ENCODE peak calls at places on chromosomes 7 and 10, in four cellular contexts. M is coronary artery, V is adrenal gland, P is fibroblast of lung. S is an unnamed sample.

GRCh38 chr7:133510326-133511055 is 257.6 kb downstream of the EXOC4 start:
- DNase-seq in M (no peak), V (no peak), P (no peak), S (no peak)

GRCh38 chr7:92835140-92835850 is 1.1 kb downstream of the CDK6 start:
- DNase-seq in M (peak), V (peak), P (peak), S (peak)

GRCh38 chr10:133537551-133538545 is 10.7 kb downstream of the CYP2E1 start:
- DNase-seq in M (no peak), V (no peak), P (no peak), S (no peak)

GRCh38 chr10:51876528-51876927 is 177.1 kb upstream of the CSTF2T start:
- DNase-seq in M (no peak), V (no peak), P (peak), S (no peak)

GRCh38 chr7:95971716-95972115 is 199.4 kb downstream of the DYNC1I1 start:
- DNase-seq in M (no peak), V (no peak), P (no peak), S (no peak)

GRCh38 chr10:83954193-83954794 is 185.0 kb upstream of the GHITM start:
- DNase-seq in M (no peak), V (no peak), P (no peak), S (no peak)

GRCh38 chr10:112962343-112962742 is 12.3 kb downstream of the TCF7L2 start:
- DNase-seq in M (no peak), V (no peak), P (no peak), S (no peak)

GRCh38 chr10:31587691-31588090 is 268.7 kb downstream of the ZEB1 start:
- DNase-seq in M (peak), V (peak), P (no peak), S (no peak)

GRCh38 chr10:74674892-74675291 is 151.5 kb upstream of the KAT6B start:
- DNase-seq in M (no peak), V (no peak), P (no peak), S (no peak)

GRCh38 chr7:5557920-5558401 is 134.3 kb upstream of the TNRC18 start:
- DNase-seq in M (peak), V (peak), P (peak), S (peak)

GRCh38 chr10:27995311-27995710 is 3.6 kb downstream of the ODAD2 start:
- DNase-seq in M (no peak), V (no peak), P (no peak), S (no peak)

GRCh38 chr10:95290801-95291633 is at the start of gene PDLIM1:
- DNase-seq in M (peak), V (peak), P (peak), S (peak)

GRCh38 chr10:35306852-35307251 is 29.5 kb upstream of the CCNY start:
- DNase-seq in M (no peak), V (peak), P (no peak), S (peak)

GRCh38 chr10:74474022-74474713 is 323.1 kb downstream of the ADK start:
- DNase-seq in M (no peak), V (no peak), P (no peak), S (no peak)

GRCh38 chr7:121088870-121089269 is 100.4 kb downstream of the CPED1 start:
- DNase-seq in M (no peak), V (no peak), P (no peak), S (no peak)

GRCh38 chr7:2109936-2110585 is 122.7 kb downstream of the MAD1L1 start:
- DNase-seq in M (no peak), V (peak), P (peak), S (peak)

GRCh38 chr10:33743429-33743857 is 409.0 kb upstream of the NRP1 start:
- DNase-seq in M (no peak), V (no peak), P (no peak), S (peak)

GRCh38 chr10:126634347-126634746 is 36.1 kb downstream of the C10orf90 start:
- DNase-seq in M (no peak), V (no peak), P (no peak), S (no peak)

GRCh38 chr10:71971769-71972555 is 7.8 kb downstream of the CHST3 start:
- DNase-seq in M (no peak), V (peak), P (no peak), S (no peak)

GRCh38 chr10:71971311-71971731 is 7.1 kb downstream of the CHST3 start:
- DNase-seq in M (no peak), V (peak), P (no peak), S (no peak)

GRCh38 chr10:71969929-71970328 is 5.7 kb downstream of the CHST3 start:
- DNase-seq in M (no peak), V (peak), P (no peak), S (no peak)

GRCh38 chr10:71970331-71970730 is 6.1 kb downstream of the CHST3 start:
- DNase-seq in M (no peak), V (peak), P (no peak), S (peak)

DNA sequence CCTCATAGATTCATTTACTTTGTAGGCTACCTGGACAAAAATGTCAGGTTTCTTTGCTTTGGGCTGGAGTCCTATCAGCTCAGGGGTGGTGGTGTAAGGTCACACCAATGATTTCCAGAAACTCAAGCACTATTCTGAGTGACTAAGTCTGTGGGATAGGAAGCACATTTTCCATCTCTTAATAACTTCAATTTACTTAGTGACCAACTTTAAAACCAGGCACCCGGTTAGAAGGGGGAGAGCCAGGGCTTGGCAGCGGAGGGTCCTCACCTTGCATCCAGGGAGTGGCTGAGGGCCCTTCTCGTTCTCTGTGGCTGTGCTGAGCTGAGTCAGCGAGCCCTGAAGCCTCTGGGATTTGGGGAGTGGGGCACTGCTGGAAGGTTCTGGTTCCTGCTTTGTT is 6.7 kb downstream of the CHST3 start:
- DNase-seq in M (no peak), V (no peak), P (no peak), S (no peak)
- H3K27ac ChIP-seq in M (peak), V (peak), P (no peak), S (no peak)

GRCh38 chr10:124460144-124460543 is 1.5 kb upstream of the LHPP start:
- DNase-seq in M (no peak), V (no peak), P (no peak), S (no peak)

GRCh38 chr10:124459395-124459794 is 2.2 kb upstream of the LHPP start:
- DNase-seq in M (no peak), V (no peak), P (no peak), S (no peak)

GRCh38 chr10:124464028-124464751 is 2.6 kb downstream of the LHPP start:
- DNase-seq in M (no peak), V (no peak), P (no peak), S (no peak)

GRCh38 chr10:124462348-124462695 is 699 bp downstream of the LHPP start:
- DNase-seq in M (no peak), V (no peak), P (no peak), S (no peak)

DNA sequence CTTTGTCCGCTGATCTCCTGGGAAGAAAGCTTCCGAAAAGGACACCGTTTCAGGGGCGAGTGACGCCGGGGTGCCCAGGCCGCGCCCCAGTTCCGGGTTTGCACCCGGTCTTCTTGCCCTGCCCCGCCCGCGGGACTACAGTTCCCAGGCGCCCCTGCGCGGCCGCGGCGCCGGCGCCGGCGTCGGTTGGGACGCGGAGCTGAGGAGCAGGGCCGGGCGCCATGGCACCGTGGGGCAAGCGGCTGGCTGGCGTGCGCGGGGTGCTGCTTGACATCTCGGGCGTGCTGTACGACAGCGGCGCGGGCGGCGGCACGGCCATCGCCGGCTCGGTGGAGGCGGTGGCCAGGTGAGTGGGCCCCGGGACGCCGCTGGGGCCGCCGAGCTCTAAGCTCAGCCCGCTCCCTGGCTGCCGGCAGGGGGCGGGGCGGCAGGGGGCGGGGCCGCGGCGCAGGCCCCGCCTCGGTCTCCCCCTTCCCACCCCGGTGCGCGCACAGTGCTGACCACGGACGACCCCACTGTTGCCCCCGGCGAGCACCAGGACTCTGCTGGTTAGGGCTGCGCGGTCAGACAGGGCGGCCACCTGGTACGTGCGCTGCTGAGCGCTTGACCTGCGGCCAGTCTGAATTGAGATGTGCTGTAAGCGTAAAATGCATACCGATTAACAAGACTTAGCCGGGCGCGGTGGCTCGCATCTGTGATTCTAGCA is at the start of gene LHPP:
- DNase-seq in M (peak), V (peak), P (peak), S (peak)
- H3K27ac ChIP-seq in M (peak), V (peak), P (no peak), S (peak)

GRCh38 chr10:129546106-129546505 is 79.1 kb downstream of the MGMT start:
- DNase-seq in M (no peak), V (no peak), P (no peak), S (no peak)

GRCh38 chr10:129550658-129551057 is 83.6 kb downstream of the MGMT start:
- DNase-seq in M (no peak), V (no peak), P (no peak), S (no peak)

GRCh38 chr10:129547583-129547982 is 80.5 kb downstream of the MGMT start:
- DNase-seq in M (no peak), V (no peak), P (peak), S (no peak)

GRCh38 chr10:129550111-129550510 is 83.1 kb downstream of the MGMT start:
- DNase-seq in M (no peak), V (no peak), P (no peak), S (no peak)

DNA sequence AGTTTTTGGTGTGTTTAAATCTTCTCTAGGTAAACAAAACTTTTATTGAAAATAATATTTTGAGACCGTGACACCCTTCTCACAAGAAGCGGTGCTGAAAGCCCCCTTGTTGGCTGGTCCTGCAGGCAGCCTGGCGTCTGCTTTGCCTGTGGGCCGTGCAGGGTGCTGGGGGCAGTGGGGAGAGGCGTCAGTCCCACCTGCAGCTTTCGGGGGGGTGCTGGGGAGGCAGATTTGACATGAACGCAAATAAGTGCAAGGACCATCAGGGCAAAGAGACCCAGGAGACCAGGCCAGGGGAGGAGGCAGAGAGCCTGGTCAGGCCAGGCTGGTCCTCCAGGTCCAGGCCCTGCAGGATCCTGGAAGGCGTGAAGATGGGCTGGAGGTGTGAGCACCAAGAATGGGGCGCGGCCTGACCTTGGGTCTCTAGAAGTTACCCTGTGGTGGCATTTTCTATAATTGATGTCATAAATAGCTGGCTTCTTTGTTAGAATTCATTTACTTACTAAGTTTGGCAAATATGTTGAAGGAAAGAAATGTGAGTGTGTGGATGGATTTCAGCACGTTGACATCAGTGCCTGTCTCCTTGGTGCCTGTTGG is 81.6 kb downstream of the MGMT start:
- DNase-seq in M (no peak), V (no peak), P (no peak), S (no peak)
- H3K27ac ChIP-seq in M (no peak), V (no peak), P (no peak), S (no peak)

GRCh38 chr7:7486362-7486761 is 49.3 kb downstream of the COL28A1 start:
- DNase-seq in M (no peak), V (no peak), P (no peak), S (no peak)

GRCh38 chr7:7490003-7490402 is 45.7 kb downstream of the COL28A1 start:
- DNase-seq in M (no peak), V (no peak), P (no peak), S (no peak)

GRCh38 chr7:7491044-7491443 is 44.6 kb downstream of the COL28A1 start:
- DNase-seq in M (no peak), V (no peak), P (no peak), S (no peak)

GRCh38 chr7:7484072-7484471 is 51.6 kb downstream of the COL28A1 start:
- DNase-seq in M (no peak), V (no peak), P (no peak), S (no peak)

DNA sequence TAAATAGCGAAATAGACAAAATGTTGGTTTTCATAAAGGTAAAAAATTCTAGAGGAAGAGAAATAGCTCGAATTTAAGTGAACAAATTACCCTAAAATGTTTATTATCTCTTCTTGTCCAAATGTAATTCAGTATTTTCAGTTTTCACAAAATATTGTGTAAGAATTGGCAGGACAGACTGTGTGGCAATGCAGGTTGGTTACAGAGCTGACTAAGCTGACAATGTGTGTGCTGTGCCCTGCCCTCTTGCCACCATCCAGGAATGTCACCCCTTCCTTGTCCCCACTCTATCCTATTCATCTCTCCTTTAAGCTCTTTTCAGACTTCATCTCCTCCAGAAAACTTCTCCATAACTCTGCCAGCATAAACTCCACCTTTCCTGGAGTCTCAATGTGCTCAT is 46.1 kb downstream of the COL28A1 start:
- DNase-seq in M (no peak), V (no peak), P (peak), S (no peak)
- H3K27ac ChIP-seq in M (no peak), V (no peak), P (no peak), S (no peak)

GRCh38 chr10:12473491-12473890 is 124.1 kb downstream of the CAMK1D start:
- DNase-seq in M (no peak), V (no peak), P (no peak), S (no peak)
- H3K27ac ChIP-seq in M (no peak), V (no peak), P (no peak), S (peak)

GRCh38 chr7:80889525-80889924 is 29.3 kb downstream of the SEMA3C start:
- DNase-seq in M (no peak), V (no peak), P (no peak), S (no peak)
- H3K27ac ChIP-seq in M (no peak), V (no peak), P (no peak), S (no peak)

DNA sequence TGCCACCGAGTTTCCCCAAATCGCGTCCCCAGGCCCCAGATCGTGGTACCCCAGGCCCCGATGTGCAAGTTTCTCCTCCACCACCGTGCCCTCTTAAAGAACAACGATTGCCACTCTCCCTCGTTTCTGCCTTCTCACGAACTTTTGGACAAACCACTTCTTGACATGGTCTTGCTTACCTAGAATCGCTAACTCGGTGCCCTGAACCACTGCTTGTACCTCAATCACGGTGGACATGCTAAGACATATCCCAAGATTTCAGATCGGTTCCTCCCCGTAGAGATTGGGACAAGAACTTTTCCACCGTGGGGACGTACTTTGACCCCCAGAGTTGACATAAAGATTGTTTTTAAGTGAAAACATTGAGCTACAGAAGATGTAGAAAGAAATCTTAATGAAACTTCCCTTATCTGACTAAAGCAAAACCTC is 477 bp upstream of the ZC3HAV1 start:
- DNase-seq in M (no peak), V (no peak), P (no peak), S (no peak)
- H3K27ac ChIP-seq in M (peak), V (peak), P (peak), S (peak)

GRCh38 chr7:77765906-77766800 is 32.1 kb downstream of the TMEM60 start:
- DNase-seq in M (no peak), V (no peak), P (peak), S (no peak)

GRCh38 chr7:77770316-77770715 is 27.9 kb downstream of the TMEM60 start:
- DNase-seq in M (no peak), V (no peak), P (no peak), S (no peak)

GRCh38 chr7:77771901-77772300 is 26.3 kb downstream of the TMEM60 start:
- DNase-seq in M (no peak), V (no peak), P (no peak), S (no peak)

GRCh38 chr7:77766801-77767605 is 31.2 kb downstream of the TMEM60 start:
- DNase-seq in M (no peak), V (no peak), P (no peak), S (no peak)
- H3K27ac ChIP-seq in M (no peak), V (no peak), P (no peak), S (no peak)

DNA sequence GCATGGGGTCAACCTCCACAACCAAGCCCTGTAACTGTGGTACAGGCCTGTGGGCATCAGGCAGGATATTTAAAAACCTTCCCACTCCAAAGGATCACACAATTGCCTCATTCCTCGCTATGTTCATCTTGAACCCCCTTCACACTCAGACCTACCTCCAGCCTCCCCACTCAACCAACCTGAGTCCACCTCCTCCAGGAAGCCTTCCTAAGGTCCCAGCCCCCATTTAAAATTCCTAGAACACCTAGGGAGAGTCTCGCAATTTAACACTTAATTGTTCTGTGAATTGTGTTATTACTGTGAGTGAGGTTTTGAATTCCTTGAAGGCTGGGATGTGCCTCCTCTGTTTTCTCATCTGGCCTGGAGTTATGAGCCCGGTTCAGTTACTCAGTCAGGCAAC is 93.1 kb upstream of the SMNDC1 start:
- DNase-seq in M (no peak), V (no peak), P (no peak), S (no peak)
- H3K27ac ChIP-seq in M (no peak), V (peak), P (peak), S (peak)